ENCODE peak calls at places on chromosomes 3 and 15, in six cellular contexts. J, T, Q, K, U and X are unnamed samples.

GRCh38 chr3:166186003-166186402 is 348.8 kb upstream of the BCHE start:
- DNase-seq in K (no peak), J (no peak), Q (no peak), U (no peak), T (no peak), X (no peak)

GRCh38 chr15:19987389-19988048 is 554.1 kb downstream of the GOLGA6L6 start:
- DNase-seq in K (no peak), Q (no peak), T (no peak), J (no peak), U (no peak), X (no peak)

GRCh38 chr15:68413363-68414255 is 18.4 kb downstream of the ITGA11 start:
- DNase-seq in K (no peak), Q (no peak), J (no peak), U (peak), T (no peak), X (no peak)

GRCh38 chr3:177574232-177574856 is 377.1 kb upstream of the TBL1XR1 start:
- DNase-seq in T (peak), U (no peak), J (no peak), K (no peak), Q (no peak), X (peak)

GRCh38 chr3:185813205-185813604 is 11.6 kb downstream of the IGF2BP2 start:
- DNase-seq in T (no peak), J (no peak), Q (no peak), K (no peak), U (no peak), X (no peak)

GRCh38 chr3:157333551-157333991 is 103.1 kb upstream of the PTX3 start:
- DNase-seq in K (peak), T (no peak), Q (no peak), J (no peak), U (no peak), X (no peak)

GRCh38 chr3:35737934-35738706 is 98.8 kb downstream of the ARPP21 start:
- DNase-seq in Q (no peak), U (no peak), T (no peak), K (no peak), J (no peak), X (no peak)

GRCh38 chr3:14439501-14440167 is 37.2 kb downstream of the SLC6A6 start:
- DNase-seq in K (no peak), J (peak), Q (no peak), T (no peak), U (peak), X (peak)

GRCh38 chr15:96544162-96544756 is 213.8 kb downstream of the NR2F2 start:
- DNase-seq in K (no peak), T (no peak), Q (no peak), U (no peak), J (no peak), X (no peak)